ENCODE peak calls at places on chromosome X, in four cellular contexts. One of them, this sample, is unnamed.

GRCh38 chrX:112233164-112233563 is 150.6 kb upstream of the TRPC5 start:
- DNase-seq in K562: no peak
- DNase-seq in GM12878: peak; percentile 12
- DNase-seq in HepG2: no peak
- DNase-seq in this sample: no peak

GRCh38 chrX:148135738-148136137 is 154.6 kb downstream of the FMR1NB start:
- DNase-seq in K562: no peak
- DNase-seq in GM12878: no peak
- DNase-seq in HepG2: no peak
- DNase-seq in this sample: no peak

GRCh38 chrX:8815460-8816065 is 14.4 kb upstream of the FAM9A start:
- DNase-seq in K562: peak; percentile 55
- DNase-seq in GM12878: peak; percentile 4
- DNase-seq in HepG2: peak; percentile 45
- DNase-seq in this sample: peak; percentile 48

GRCh38 chrX:1418901-1419544 is 27.1 kb upstream of the SLC25A6 start:
- DNase-seq in K562: no peak
- DNase-seq in GM12878: no peak
- DNase-seq in HepG2: no peak
- DNase-seq in this sample: no peak

GRCh38 chrX:97066381-97066780 is 182.7 kb downstream of the RPA4 start:
- DNase-seq in K562: no peak
- DNase-seq in GM12878: no peak
- DNase-seq in HepG2: no peak
- DNase-seq in this sample: no peak

GRCh38 chrX:82218361-82218760 is 1016.5 kb downstream of the SH3BGRL start:
- DNase-seq in K562: peak; percentile 2
- DNase-seq in GM12878: peak; percentile 1
- DNase-seq in HepG2: peak; percentile 0
- DNase-seq in this sample: peak; percentile 20

GRCh38 chrX:134636859-134637258 is 21.4 kb downstream of the PLAC1 start:
- DNase-seq in K562: no peak
- DNase-seq in GM12878: no peak
- DNase-seq in HepG2: no peak
- DNase-seq in this sample: no peak

GRCh38 chrX:67700607-67701006 is 156.8 kb downstream of the AR start:
- DNase-seq in K562: no peak
- DNase-seq in GM12878: no peak
- DNase-seq in HepG2: no peak
- DNase-seq in this sample: no peak

GRCh38 chrX:84046403-84046984 is 141.5 kb downstream of the RPS6KA6 start:
- DNase-seq in K562: no peak
- DNase-seq in GM12878: no peak
- DNase-seq in HepG2: peak; percentile 0
- DNase-seq in this sample: peak; percentile 33

GRCh38 chrX:148672526-148672925 is 172.1 kb downstream of the AFF2 start:
- DNase-seq in K562: no peak
- DNase-seq in GM12878: no peak
- DNase-seq in HepG2: no peak
- DNase-seq in this sample: no peak

GRCh38 chrX:39133971-39134370 is 332.7 kb downstream of the MID1IP1 start:
- DNase-seq in K562: peak; percentile 5
- DNase-seq in GM12878: no peak
- DNase-seq in HepG2: no peak
- DNase-seq in this sample: no peak

GRCh38 chrX:14064632-14065432 is 35.1 kb upstream of the GEMIN8 start:
- DNase-seq in K562: peak; percentile 85
- DNase-seq in GM12878: no peak
- DNase-seq in HepG2: no peak
- DNase-seq in this sample: peak; percentile 12

GRCh38 chrX:47936224-47936939 is 67.4 kb downstream of the ZNF182 start:
- DNase-seq in K562: peak; percentile 68
- DNase-seq in GM12878: no peak
- DNase-seq in HepG2: no peak
- DNase-seq in this sample: no peak

GRCh38 chrX:82208976-82209375 is 1007.1 kb downstream of the SH3BGRL start:
- DNase-seq in K562: no peak
- DNase-seq in GM12878: no peak
- DNase-seq in HepG2: no peak
- DNase-seq in this sample: no peak

GRCh38 chrX:153766098-153766817 is 2.2 kb downstream of the PLXNB3 start:
- DNase-seq in K562: peak; percentile 86
- DNase-seq in GM12878: no peak
- DNase-seq in HepG2: peak; percentile 48
- DNase-seq in this sample: no peak

GRCh38 chrX:68503830-68504229 is 5.0 kb downstream of the YIPF6 start:
- DNase-seq in K562: no peak
- DNase-seq in GM12878: no peak
- DNase-seq in HepG2: no peak
- DNase-seq in this sample: no peak

GRCh38 chrX:39176105-39176504 is 374.8 kb downstream of the MID1IP1 start:
- DNase-seq in K562: no peak
- DNase-seq in GM12878: no peak
- DNase-seq in HepG2: no peak
- DNase-seq in this sample: no peak

GRCh38 chrX:16578218-16578617 is 71.7 kb upstream of the S100G start:
- DNase-seq in K562: no peak
- DNase-seq in GM12878: no peak
- DNase-seq in HepG2: no peak
- DNase-seq in this sample: no peak

GRCh38 chrX:17560385-17560784 is 176.9 kb upstream of the SCML1 start:
- DNase-seq in K562: no peak
- DNase-seq in GM12878: no peak
- DNase-seq in HepG2: no peak
- DNase-seq in this sample: no peak

GRCh38 chrX:31314921-31315320 is 243.1 kb upstream of the FTHL17 start:
- DNase-seq in K562: no peak
- DNase-seq in GM12878: no peak
- DNase-seq in HepG2: no peak
- DNase-seq in this sample: no peak

GRCh38 chrX:73823473-73824004 is 260.5 kb downstream of the CHIC1 start:
- DNase-seq in K562: no peak
- DNase-seq in GM12878: no peak
- DNase-seq in HepG2: no peak
- DNase-seq in this sample: no peak

GRCh38 chrX:106170318-106170717 is 2.2 kb downstream of the PWWP3B start:
- DNase-seq in K562: no peak
- DNase-seq in GM12878: no peak
- DNase-seq in HepG2: no peak
- DNase-seq in this sample: no peak

GRCh38 chrX:106171293-106171692 is 3.2 kb downstream of the PWWP3B start:
- DNase-seq in K562: no peak
- DNase-seq in GM12878: no peak
- DNase-seq in HepG2: no peak
- DNase-seq in this sample: no peak

DNA sequence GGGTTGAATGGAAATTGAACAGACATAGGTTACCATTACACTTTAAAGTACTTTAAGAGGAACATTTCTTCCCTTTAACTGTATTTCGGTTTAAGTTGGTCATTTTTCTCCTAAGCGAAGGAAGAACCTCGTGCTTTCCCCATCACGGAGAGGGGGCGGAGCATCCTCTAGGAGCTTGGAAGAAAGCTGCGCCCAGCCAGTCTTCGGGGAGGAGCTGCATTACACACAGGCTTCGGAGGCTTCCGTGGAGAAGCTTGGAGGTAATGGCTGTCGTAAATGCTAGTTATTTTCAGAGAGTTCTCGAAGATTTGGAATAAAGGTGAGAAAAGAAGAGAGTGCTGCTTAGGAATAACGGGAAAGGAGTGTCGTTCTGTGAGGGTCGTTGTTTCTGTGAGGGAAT is at the start of gene PWWP3B:
- DNase-seq in K562: no peak
- DNase-seq in GM12878: no peak
- DNase-seq in HepG2: no peak
- DNase-seq in this sample: peak; percentile 62
- TF ChIP-seq SP1 in K562: no peak
- TF ChIP-seq SP1 in GM12878: no peak
- TF ChIP-seq SP1 in HepG2: no peak
- TF ChIP-seq SP1 in this sample: no peak

GRCh38 chrX:85326234-85327059 is 53.0 kb downstream of the POF1B start:
- DNase-seq in K562: no peak
- DNase-seq in GM12878: no peak
- DNase-seq in HepG2: no peak
- DNase-seq in this sample: no peak

DNA sequence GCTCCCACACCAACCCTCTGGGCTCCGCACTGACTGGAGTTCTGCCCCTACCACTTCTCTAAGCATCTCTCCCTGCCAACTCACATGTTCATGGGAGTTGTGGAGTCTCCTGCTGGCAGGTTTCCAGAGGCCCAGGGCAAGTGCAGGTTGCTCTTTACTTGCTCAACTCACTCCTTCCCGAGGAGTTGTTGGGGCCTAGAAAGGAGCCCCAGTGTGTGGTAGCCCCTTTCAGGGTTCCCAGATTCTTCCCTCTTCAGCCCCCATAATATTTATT is 52.5 kb downstream of the POF1B start:
- DNase-seq in K562: no peak
- DNase-seq in GM12878: no peak
- DNase-seq in HepG2: no peak
- DNase-seq in this sample: no peak
- TF ChIP-seq BHLHE40 in K562: no peak
- TF ChIP-seq BHLHE40 in GM12878: no peak
- TF ChIP-seq BHLHE40 in HepG2: no peak
- TF ChIP-seq BHLHE40 in this sample: no peak

GRCh38 chrX:118884552-118885138 is 61.0 kb downstream of the ZCCHC12 start:
- DNase-seq in K562: peak; percentile 38
- DNase-seq in GM12878: no peak
- DNase-seq in HepG2: peak; percentile 9
- DNase-seq in this sample: no peak

GRCh38 chrX:118883994-118884393 is 60.4 kb downstream of the ZCCHC12 start:
- DNase-seq in K562: peak; percentile 9
- DNase-seq in GM12878: no peak
- DNase-seq in HepG2: no peak
- DNase-seq in this sample: no peak

GRCh38 chrX:118878977-118879376 is 55.4 kb downstream of the ZCCHC12 start:
- DNase-seq in K562: no peak
- DNase-seq in GM12878: no peak
- DNase-seq in HepG2: no peak
- DNase-seq in this sample: no peak
- TF ChIP-seq SP1 in K562: no peak
- TF ChIP-seq SP1 in GM12878: no peak
- TF ChIP-seq SP1 in HepG2: no peak
- TF ChIP-seq SP1 in this sample: no peak

GRCh38 chrX:138897621-138898492 is 186.3 kb upstream of the FGF13 start:
- DNase-seq in K562: no peak
- DNase-seq in GM12878: no peak
- DNase-seq in HepG2: no peak
- DNase-seq in this sample: no peak
- TF ChIP-seq BHLHE40 in K562: no peak
- TF ChIP-seq BHLHE40 in GM12878: no peak
- TF ChIP-seq BHLHE40 in HepG2: no peak
- TF ChIP-seq BHLHE40 in this sample: no peak